ENCODE peak calls at places on chromosomes 2 and 18, in ten cellular contexts. One of them, this sample, is unnamed.

GRCh38 chr2:186599186-186599778 is 9.4 kb downstream of the ITGAV start:
- DNase-seq in CD8-positive, alpha-beta memory T cell: no peak
- DNase-seq in HFFc6: no peak
- DNase-seq in T-helper 22 cell: no peak
- DNase-seq in Right ventricle myocardium superior: no peak
- DNase-seq in endothelial cell of umbilical vein: peak
- DNase-seq in hepatocyte: no peak
- DNase-seq in T-helper 2 cell treated with Interferon-gamma antibody and Interleukin-4, amounts not matched to agents 5 μg/mL and 100 μg/mL, for 36 hours: no peak
- DNase-seq in type B pancreatic cell: no peak
- DNase-seq in Jurkat, Clone E6-1: no peak
- DNase-seq in this sample: no peak

GRCh38 chr2:109446531-109447131 is 167.1 kb downstream of the SEPTIN10 start:
- DNase-seq in T-helper 2 cell treated with Interferon-gamma antibody and Interleukin-4, amounts not matched to agents 5 μg/mL and 100 μg/mL, for 36 hours: no peak
- DNase-seq in CD8-positive, alpha-beta memory T cell: no peak
- DNase-seq in type B pancreatic cell: no peak
- DNase-seq in HFFc6: peak
- DNase-seq in Jurkat, Clone E6-1: no peak
- DNase-seq in Right ventricle myocardium superior: no peak
- DNase-seq in T-helper 22 cell: no peak
- DNase-seq in endothelial cell of umbilical vein: no peak
- DNase-seq in hepatocyte: no peak
- DNase-seq in this sample: no peak

GRCh38 chr2:1742300-1742679 is 2.0 kb downstream of the PXDN start:
- DNase-seq in endothelial cell of umbilical vein: no peak
- DNase-seq in type B pancreatic cell: no peak
- DNase-seq in T-helper 22 cell: no peak
- DNase-seq in Jurkat, Clone E6-1: no peak
- DNase-seq in CD8-positive, alpha-beta memory T cell: no peak
- DNase-seq in hepatocyte: no peak
- DNase-seq in T-helper 2 cell treated with Interferon-gamma antibody and Interleukin-4, amounts not matched to agents 5 μg/mL and 100 μg/mL, for 36 hours: no peak
- DNase-seq in Right ventricle myocardium superior: no peak
- DNase-seq in HFFc6: no peak
- DNase-seq in this sample: no peak

GRCh38 chr2:166042356-166042755 is 85.5 kb downstream of the SCN1A start:
- DNase-seq in T-helper 22 cell: no peak
- DNase-seq in endothelial cell of umbilical vein: no peak
- DNase-seq in hepatocyte: no peak
- DNase-seq in T-helper 2 cell treated with Interferon-gamma antibody and Interleukin-4, amounts not matched to agents 5 μg/mL and 100 μg/mL, for 36 hours: no peak
- DNase-seq in Right ventricle myocardium superior: no peak
- DNase-seq in Jurkat, Clone E6-1: no peak
- DNase-seq in HFFc6: no peak
- DNase-seq in CD8-positive, alpha-beta memory T cell: no peak
- DNase-seq in type B pancreatic cell: no peak
- DNase-seq in this sample: no peak

GRCh38 chr2:26820932-26821331 is 27.0 kb upstream of the DPYSL5 start:
- DNase-seq in type B pancreatic cell: no peak
- DNase-seq in hepatocyte: no peak
- DNase-seq in Right ventricle myocardium superior: no peak
- DNase-seq in Jurkat, Clone E6-1: peak
- DNase-seq in HFFc6: no peak
- DNase-seq in T-helper 22 cell: no peak
- DNase-seq in endothelial cell of umbilical vein: no peak
- DNase-seq in T-helper 2 cell treated with Interferon-gamma antibody and Interleukin-4, amounts not matched to agents 5 μg/mL and 100 μg/mL, for 36 hours: no peak
- DNase-seq in CD8-positive, alpha-beta memory T cell: no peak
- DNase-seq in this sample: no peak

GRCh38 chr2:28210535-28210934 is 182.1 kb upstream of the FOSL2 start:
- DNase-seq in Jurkat, Clone E6-1: no peak
- DNase-seq in HFFc6: no peak
- DNase-seq in hepatocyte: no peak
- DNase-seq in T-helper 22 cell: no peak
- DNase-seq in type B pancreatic cell: no peak
- DNase-seq in T-helper 2 cell treated with Interferon-gamma antibody and Interleukin-4, amounts not matched to agents 5 μg/mL and 100 μg/mL, for 36 hours: no peak
- DNase-seq in CD8-positive, alpha-beta memory T cell: no peak
- DNase-seq in Right ventricle myocardium superior: no peak
- DNase-seq in endothelial cell of umbilical vein: no peak
- DNase-seq in this sample: no peak

GRCh38 chr2:195836002-195836401 is 179.0 kb downstream of the SLC39A10 start:
- DNase-seq in CD8-positive, alpha-beta memory T cell: no peak
- DNase-seq in HFFc6: no peak
- DNase-seq in T-helper 2 cell treated with Interferon-gamma antibody and Interleukin-4, amounts not matched to agents 5 μg/mL and 100 μg/mL, for 36 hours: no peak
- DNase-seq in Jurkat, Clone E6-1: no peak
- DNase-seq in endothelial cell of umbilical vein: no peak
- DNase-seq in hepatocyte: no peak
- DNase-seq in T-helper 22 cell: no peak
- DNase-seq in type B pancreatic cell: no peak
- DNase-seq in Right ventricle myocardium superior: no peak
- DNase-seq in this sample: no peak

GRCh38 chr2:237025090-237025865 is 60.4 kb upstream of the COPS8 start:
- DNase-seq in hepatocyte: peak
- DNase-seq in Right ventricle myocardium superior: no peak
- DNase-seq in Jurkat, Clone E6-1: no peak
- DNase-seq in T-helper 22 cell: no peak
- DNase-seq in T-helper 2 cell treated with Interferon-gamma antibody and Interleukin-4, amounts not matched to agents 5 μg/mL and 100 μg/mL, for 36 hours: no peak
- DNase-seq in HFFc6: peak
- DNase-seq in type B pancreatic cell: no peak
- DNase-seq in endothelial cell of umbilical vein: peak
- DNase-seq in CD8-positive, alpha-beta memory T cell: no peak
- DNase-seq in this sample: no peak

GRCh38 chr18:22485808-22486244 is 68.1 kb upstream of the CTAGE1 start:
- DNase-seq in Jurkat, Clone E6-1: no peak
- DNase-seq in CD8-positive, alpha-beta memory T cell: no peak
- DNase-seq in HFFc6: peak
- DNase-seq in T-helper 22 cell: no peak
- DNase-seq in type B pancreatic cell: no peak
- DNase-seq in hepatocyte: no peak
- DNase-seq in Right ventricle myocardium superior: no peak
- DNase-seq in endothelial cell of umbilical vein: no peak
- DNase-seq in T-helper 2 cell treated with Interferon-gamma antibody and Interleukin-4, amounts not matched to agents 5 μg/mL and 100 μg/mL, for 36 hours: no peak
- DNase-seq in this sample: no peak

GRCh38 chr2:182057002-182057401 is 71.3 kb downstream of the PPP1R1C start:
- DNase-seq in endothelial cell of umbilical vein: no peak
- DNase-seq in Right ventricle myocardium superior: no peak
- DNase-seq in T-helper 22 cell: no peak
- DNase-seq in hepatocyte: no peak
- DNase-seq in type B pancreatic cell: no peak
- DNase-seq in Jurkat, Clone E6-1: no peak
- DNase-seq in T-helper 2 cell treated with Interferon-gamma antibody and Interleukin-4, amounts not matched to agents 5 μg/mL and 100 μg/mL, for 36 hours: no peak
- DNase-seq in CD8-positive, alpha-beta memory T cell: no peak
- DNase-seq in HFFc6: no peak
- DNase-seq in this sample: no peak

GRCh38 chr2:106058469-106059137 is 135.5 kb downstream of the UXS1 start:
- DNase-seq in HFFc6: no peak
- DNase-seq in Right ventricle myocardium superior: no peak
- DNase-seq in T-helper 22 cell: no peak
- DNase-seq in type B pancreatic cell: no peak
- DNase-seq in T-helper 2 cell treated with Interferon-gamma antibody and Interleukin-4, amounts not matched to agents 5 μg/mL and 100 μg/mL, for 36 hours: no peak
- DNase-seq in Jurkat, Clone E6-1: no peak
- DNase-seq in hepatocyte: no peak
- DNase-seq in endothelial cell of umbilical vein: no peak
- DNase-seq in CD8-positive, alpha-beta memory T cell: no peak
- DNase-seq in this sample: no peak

GRCh38 chr18:46502444-46502843 is 154.6 kb downstream of the LOXHD1 start:
- DNase-seq in CD8-positive, alpha-beta memory T cell: no peak
- DNase-seq in Jurkat, Clone E6-1: peak
- DNase-seq in endothelial cell of umbilical vein: no peak
- DNase-seq in T-helper 2 cell treated with Interferon-gamma antibody and Interleukin-4, amounts not matched to agents 5 μg/mL and 100 μg/mL, for 36 hours: no peak
- DNase-seq in HFFc6: no peak
- DNase-seq in Right ventricle myocardium superior: no peak
- DNase-seq in T-helper 22 cell: no peak
- DNase-seq in hepatocyte: peak
- DNase-seq in type B pancreatic cell: no peak
- DNase-seq in this sample: no peak

GRCh38 chr18:47754311-47755101 is 176.0 kb downstream of the SMAD2 start:
- DNase-seq in HFFc6: no peak
- DNase-seq in T-helper 22 cell: no peak
- DNase-seq in hepatocyte: peak
- DNase-seq in T-helper 2 cell treated with Interferon-gamma antibody and Interleukin-4, amounts not matched to agents 5 μg/mL and 100 μg/mL, for 36 hours: peak
- DNase-seq in CD8-positive, alpha-beta memory T cell: peak
- DNase-seq in Right ventricle myocardium superior: no peak
- DNase-seq in type B pancreatic cell: peak
- DNase-seq in Jurkat, Clone E6-1: peak
- DNase-seq in endothelial cell of umbilical vein: peak
- DNase-seq in this sample: peak

GRCh38 chr2:36785179-36785795 is 88.8 kb downstream of the VIT start:
- DNase-seq in CD8-positive, alpha-beta memory T cell: peak
- DNase-seq in T-helper 22 cell: no peak
- DNase-seq in HFFc6: peak
- DNase-seq in Jurkat, Clone E6-1: peak
- DNase-seq in T-helper 2 cell treated with Interferon-gamma antibody and Interleukin-4, amounts not matched to agents 5 μg/mL and 100 μg/mL, for 36 hours: peak
- DNase-seq in endothelial cell of umbilical vein: peak
- DNase-seq in Right ventricle myocardium superior: peak
- DNase-seq in hepatocyte: peak
- DNase-seq in type B pancreatic cell: peak
- DNase-seq in this sample: peak

GRCh38 chr2:96159084-96159830 is 14.0 kb upstream of the DUSP2 start:
- DNase-seq in Jurkat, Clone E6-1: no peak
- DNase-seq in CD8-positive, alpha-beta memory T cell: no peak
- DNase-seq in type B pancreatic cell: no peak
- DNase-seq in T-helper 22 cell: no peak
- DNase-seq in T-helper 2 cell treated with Interferon-gamma antibody and Interleukin-4, amounts not matched to agents 5 μg/mL and 100 μg/mL, for 36 hours: no peak
- DNase-seq in HFFc6: no peak
- DNase-seq in hepatocyte: no peak
- DNase-seq in Right ventricle myocardium superior: peak
- DNase-seq in endothelial cell of umbilical vein: no peak
- DNase-seq in this sample: no peak

GRCh38 chr2:144798019-144798418 is 278.1 kb upstream of the ZEB2 start:
- DNase-seq in CD8-positive, alpha-beta memory T cell: no peak
- DNase-seq in Right ventricle myocardium superior: no peak
- DNase-seq in hepatocyte: no peak
- DNase-seq in Jurkat, Clone E6-1: no peak
- DNase-seq in endothelial cell of umbilical vein: no peak
- DNase-seq in T-helper 22 cell: no peak
- DNase-seq in type B pancreatic cell: no peak
- DNase-seq in T-helper 2 cell treated with Interferon-gamma antibody and Interleukin-4, amounts not matched to agents 5 μg/mL and 100 μg/mL, for 36 hours: no peak
- DNase-seq in HFFc6: no peak
- DNase-seq in this sample: no peak

GRCh38 chr18:8882632-8883408 is 177.5 kb downstream of the MTCL1 start:
- DNase-seq in HFFc6: peak
- DNase-seq in Jurkat, Clone E6-1: no peak
- DNase-seq in hepatocyte: no peak
- DNase-seq in Right ventricle myocardium superior: no peak
- DNase-seq in type B pancreatic cell: peak
- DNase-seq in T-helper 2 cell treated with Interferon-gamma antibody and Interleukin-4, amounts not matched to agents 5 μg/mL and 100 μg/mL, for 36 hours: no peak
- DNase-seq in T-helper 22 cell: no peak
- DNase-seq in endothelial cell of umbilical vein: peak
- DNase-seq in CD8-positive, alpha-beta memory T cell: no peak
- DNase-seq in this sample: no peak

GRCh38 chr2:64905338-64906024 is 83.7 kb upstream of the SLC1A4 start:
- DNase-seq in T-helper 2 cell treated with Interferon-gamma antibody and Interleukin-4, amounts not matched to agents 5 μg/mL and 100 μg/mL, for 36 hours: no peak
- DNase-seq in T-helper 22 cell: no peak
- DNase-seq in endothelial cell of umbilical vein: no peak
- DNase-seq in hepatocyte: no peak
- DNase-seq in HFFc6: no peak
- DNase-seq in Right ventricle myocardium superior: no peak
- DNase-seq in Jurkat, Clone E6-1: no peak
- DNase-seq in CD8-positive, alpha-beta memory T cell: no peak
- DNase-seq in type B pancreatic cell: no peak
- DNase-seq in this sample: no peak

GRCh38 chr2:241223211-241224067 is 35.0 kb downstream of the ANO7 start:
- DNase-seq in Right ventricle myocardium superior: peak
- DNase-seq in CD8-positive, alpha-beta memory T cell: no peak
- DNase-seq in Jurkat, Clone E6-1: peak
- DNase-seq in HFFc6: peak
- DNase-seq in endothelial cell of umbilical vein: peak
- DNase-seq in T-helper 2 cell treated with Interferon-gamma antibody and Interleukin-4, amounts not matched to agents 5 μg/mL and 100 μg/mL, for 36 hours: no peak
- DNase-seq in T-helper 22 cell: no peak
- DNase-seq in hepatocyte: no peak
- DNase-seq in type B pancreatic cell: no peak
- DNase-seq in this sample: no peak

GRCh38 chr18:79788096-79789085 is 9.3 kb upstream of the KCNG2 start:
- DNase-seq in Jurkat, Clone E6-1: no peak
- DNase-seq in type B pancreatic cell: no peak
- DNase-seq in T-helper 22 cell: no peak
- DNase-seq in hepatocyte: no peak
- DNase-seq in HFFc6: no peak
- DNase-seq in Right ventricle myocardium superior: no peak
- DNase-seq in endothelial cell of umbilical vein: no peak
- DNase-seq in T-helper 2 cell treated with Interferon-gamma antibody and Interleukin-4, amounts not matched to agents 5 μg/mL and 100 μg/mL, for 36 hours: no peak
- DNase-seq in CD8-positive, alpha-beta memory T cell: no peak
- DNase-seq in this sample: no peak

GRCh38 chr2:147845608-147846002 is 776 bp downstream of the ACVR2A start:
- DNase-seq in hepatocyte: no peak
- DNase-seq in endothelial cell of umbilical vein: peak
- DNase-seq in type B pancreatic cell: no peak
- DNase-seq in Jurkat, Clone E6-1: no peak
- DNase-seq in T-helper 22 cell: no peak
- DNase-seq in HFFc6: no peak
- DNase-seq in T-helper 2 cell treated with Interferon-gamma antibody and Interleukin-4, amounts not matched to agents 5 μg/mL and 100 μg/mL, for 36 hours: no peak
- DNase-seq in Right ventricle myocardium superior: no peak
- DNase-seq in CD8-positive, alpha-beta memory T cell: no peak
- DNase-seq in this sample: no peak

GRCh38 chr2:11665510-11666362 is 4.3 kb downstream of the NTSR2 start:
- DNase-seq in Right ventricle myocardium superior: no peak
- DNase-seq in T-helper 2 cell treated with Interferon-gamma antibody and Interleukin-4, amounts not matched to agents 5 μg/mL and 100 μg/mL, for 36 hours: no peak
- DNase-seq in type B pancreatic cell: peak
- DNase-seq in hepatocyte: no peak
- DNase-seq in endothelial cell of umbilical vein: no peak
- DNase-seq in T-helper 22 cell: no peak
- DNase-seq in CD8-positive, alpha-beta memory T cell: no peak
- DNase-seq in Jurkat, Clone E6-1: no peak
- DNase-seq in HFFc6: no peak
- DNase-seq in this sample: no peak

GRCh38 chr18:31677592-31677991 is 6.8 kb downstream of the B4GALT6 start:
- DNase-seq in T-helper 22 cell: no peak
- DNase-seq in T-helper 2 cell treated with Interferon-gamma antibody and Interleukin-4, amounts not matched to agents 5 μg/mL and 100 μg/mL, for 36 hours: no peak
- DNase-seq in HFFc6: no peak
- DNase-seq in Right ventricle myocardium superior: no peak
- DNase-seq in endothelial cell of umbilical vein: no peak
- DNase-seq in CD8-positive, alpha-beta memory T cell: no peak
- DNase-seq in type B pancreatic cell: no peak
- DNase-seq in hepatocyte: no peak
- DNase-seq in Jurkat, Clone E6-1: no peak
- DNase-seq in this sample: no peak

GRCh38 chr18:59011786-59012185 is 127.9 kb upstream of the SEC11C start:
- DNase-seq in T-helper 22 cell: no peak
- DNase-seq in type B pancreatic cell: no peak
- DNase-seq in Jurkat, Clone E6-1: no peak
- DNase-seq in T-helper 2 cell treated with Interferon-gamma antibody and Interleukin-4, amounts not matched to agents 5 μg/mL and 100 μg/mL, for 36 hours: no peak
- DNase-seq in Right ventricle myocardium superior: no peak
- DNase-seq in HFFc6: no peak
- DNase-seq in hepatocyte: no peak
- DNase-seq in endothelial cell of umbilical vein: no peak
- DNase-seq in CD8-positive, alpha-beta memory T cell: no peak
- DNase-seq in this sample: no peak

GRCh38 chr2:152421521-152422367 is 86.8 kb downstream of the FMNL2 start:
- DNase-seq in type B pancreatic cell: no peak
- DNase-seq in CD8-positive, alpha-beta memory T cell: no peak
- DNase-seq in T-helper 22 cell: no peak
- DNase-seq in Jurkat, Clone E6-1: no peak
- DNase-seq in endothelial cell of umbilical vein: peak
- DNase-seq in HFFc6: peak
- DNase-seq in Right ventricle myocardium superior: no peak
- DNase-seq in hepatocyte: peak
- DNase-seq in T-helper 2 cell treated with Interferon-gamma antibody and Interleukin-4, amounts not matched to agents 5 μg/mL and 100 μg/mL, for 36 hours: peak
- DNase-seq in this sample: no peak

GRCh38 chr2:173963323-173963816 is 1.8 kb downstream of the SP3 start:
- DNase-seq in T-helper 2 cell treated with Interferon-gamma antibody and Interleukin-4, amounts not matched to agents 5 μg/mL and 100 μg/mL, for 36 hours: no peak
- DNase-seq in T-helper 22 cell: no peak
- DNase-seq in hepatocyte: peak
- DNase-seq in Right ventricle myocardium superior: no peak
- DNase-seq in CD8-positive, alpha-beta memory T cell: peak
- DNase-seq in endothelial cell of umbilical vein: peak
- DNase-seq in type B pancreatic cell: no peak
- DNase-seq in Jurkat, Clone E6-1: peak
- DNase-seq in HFFc6: peak
- DNase-seq in this sample: peak

This sample was measured in CD4-positive, alpha-beta T cell.